ENCODE peak calls at places on chromosomes 1 and 21, in six cellular contexts. S is body of pancreas, L is cardiac fibroblast, V is colonic mucosa, D is epithelial cell of esophagus, K is WERI-Rb-1. M is an unnamed sample.

GRCh38 chr1:182671779-182672486 is 12.5 kb downstream of the RGS8 start:
- DNase-seq in S (peak), L (no peak), V (no peak), D (no peak), K (peak), M (peak)

GRCh38 chr1:16138772-16139221 is 17.1 kb downstream of the EPHA2 start:
- DNase-seq in S (no peak), L (no peak), V (no peak), D (peak), K (no peak), M (no peak)

GRCh38 chr1:59484090-59484489 is 187.2 kb downstream of the FGGY start:
- DNase-seq in S (no peak), L (peak), V (no peak), D (peak), K (no peak), M (no peak)

GRCh38 chr1:67228791-67229190 is 62.5 kb downstream of the IL23R start:
- DNase-seq in S (no peak), L (no peak), V (no peak), D (no peak), K (no peak), M (no peak)

GRCh38 chr1:199549424-199549823 is 478.1 kb upstream of the NR5A2 start:
- DNase-seq in S (no peak), L (no peak), V (no peak), D (no peak), K (no peak), M (no peak)

GRCh38 chr1:180863158-180863775 is 49.4 kb upstream of the KIAA1614 start:
- DNase-seq in S (peak), L (peak), V (peak), D (peak), K (no peak), M (no peak)

GRCh38 chr1:247467008-247467572 is 9.2 kb upstream of the OR2B11 start:
- DNase-seq in S (no peak), L (no peak), V (no peak), D (no peak), K (no peak), M (no peak)

GRCh38 chr1:151002611-151003010 is 4.1 kb downstream of the MINDY1 start:
- DNase-seq in S (no peak), L (no peak), V (no peak), D (no peak), K (no peak), M (no peak)

GRCh38 chr1:155006601-155007101 is 4.0 kb downstream of the ZBTB7B start:
- DNase-seq in S (no peak), L (peak), V (no peak), D (no peak), K (peak), M (no peak)

GRCh38 chr1:94807742-94808491 is 12.2 kb upstream of the SLC44A3 start:
- DNase-seq in S (no peak), L (no peak), V (peak), D (no peak), K (no peak), M (no peak)

GRCh38 chr1:22662318-22662717 is 9.3 kb downstream of the C1QB start:
- DNase-seq in S (no peak), L (no peak), V (no peak), D (no peak), K (peak), M (peak)

GRCh38 chr1:234782057-234782800 is 172.3 kb upstream of the IRF2BP2 start:
- DNase-seq in S (no peak), L (no peak), V (no peak), D (peak), K (peak), M (no peak)

GRCh38 chr21:16117851-16118592 is 388.2 kb downstream of the USP25 start:
- DNase-seq in S (no peak), L (peak), V (no peak), D (peak), K (no peak), M (no peak)

GRCh38 chr1:47823016-47823843 is 174.0 kb downstream of the TRABD2B start:
- DNase-seq in S (no peak), L (no peak), V (no peak), D (no peak), K (no peak), M (no peak)

GRCh38 chr1:5585256-5585655 is 407.0 kb downstream of the NPHP4 start:
- DNase-seq in S (no peak), L (no peak), V (peak), D (no peak), K (no peak), M (no peak)

GRCh38 chr1:176843352-176844297 is 320.9 kb downstream of the ASTN1 start:
- DNase-seq in S (peak), L (peak), V (no peak), D (peak), K (peak), M (peak)

GRCh38 chr1:203644661-203645510 is 18.3 kb downstream of the ATP2B4 start:
- DNase-seq in S (no peak), L (peak), V (no peak), D (peak), K (no peak), M (peak)

GRCh38 chr1:77832889-77833288 is 53.4 kb downstream of the MIGA1 start:
- DNase-seq in S (no peak), L (peak), V (no peak), D (peak), K (no peak), M (no peak)

GRCh38 chr1:244104309-244105060 is 53.4 kb downstream of the ZBTB18 start:
- DNase-seq in S (no peak), L (peak), V (no peak), D (peak), K (no peak), M (no peak)

GRCh38 chr1:5493708-5494390 is 498.4 kb downstream of the NPHP4 start:
- DNase-seq in S (no peak), L (no peak), V (no peak), D (no peak), K (no peak), M (no peak)

GRCh38 chr1:223129229-223129851 is 13.7 kb downstream of the TLR5 start:
- DNase-seq in S (peak), L (peak), V (peak), D (peak), K (peak), M (peak)

GRCh38 chr1:186559601-186560116 is 98.7 kb upstream of the PDC start:
- DNase-seq in S (no peak), L (no peak), V (no peak), D (peak), K (no peak), M (no peak)

GRCh38 chr1:170805957-170806662 is 129.2 kb upstream of the MROH9 start:
- DNase-seq in S (peak), L (peak), V (no peak), D (no peak), K (no peak), M (no peak)

GRCh38 chr1:246784621-246785535 is 60.7 kb downstream of the SCCPDH start:
- DNase-seq in S (no peak), L (peak), V (no peak), D (no peak), K (peak), M (peak)

GRCh38 chr1:80047791-80048190 is 1041.3 kb upstream of the ADGRL4 start:
- DNase-seq in S (no peak), L (peak), V (no peak), D (peak), K (no peak), M (no peak)

GRCh38 chr1:11999236-11999635 is 19.0 kb downstream of the MFN2 start:
- DNase-seq in S (no peak), L (no peak), V (no peak), D (no peak), K (no peak), M (no peak)

GRCh38 chr1:174998569-174999215 is 1.1 kb upstream of the CACYBP start:
- DNase-seq in S (peak), L (peak), V (peak), D (peak), K (peak), M (peak)

DNA sequence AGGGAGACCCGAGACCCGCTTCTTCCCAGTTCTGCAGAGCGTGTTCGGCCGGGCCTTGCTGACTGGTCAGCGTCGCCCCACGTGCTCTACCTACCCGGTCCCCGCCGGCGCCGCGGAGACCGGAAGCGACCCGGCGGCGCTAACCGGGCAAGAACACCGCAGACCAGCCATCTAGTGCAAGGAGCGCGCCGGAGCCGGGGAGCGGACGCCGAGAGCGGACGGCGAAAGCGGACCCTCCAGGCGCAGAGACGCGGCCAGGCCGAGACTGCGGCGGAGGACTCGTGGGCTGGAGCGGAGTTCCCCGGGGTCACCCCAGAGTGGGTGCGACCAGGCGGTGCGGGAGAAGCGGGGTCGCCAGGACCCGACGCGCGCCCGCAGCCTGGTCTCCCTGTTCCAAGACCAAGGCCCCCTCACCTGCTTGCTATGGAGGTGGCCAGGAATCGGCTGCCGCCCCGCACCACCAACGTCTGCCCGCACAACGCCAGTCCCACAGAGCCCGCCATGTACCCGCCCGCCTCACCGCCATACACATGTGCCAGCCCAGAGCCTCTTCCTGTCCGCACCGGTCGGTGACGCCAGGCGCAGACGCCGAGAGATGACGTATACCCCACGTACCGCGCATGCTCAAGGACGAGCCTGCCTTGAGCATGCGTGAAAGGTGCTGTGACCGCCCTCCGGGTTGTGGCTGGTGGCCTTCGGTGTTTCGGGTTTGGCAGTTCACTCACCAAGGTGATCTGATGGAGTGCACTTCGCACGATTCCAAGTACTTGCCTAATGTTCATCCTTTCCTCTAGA is at the start of gene WDR4:
- DNase-seq in S (peak), L (peak), V (peak), D (peak), K (peak), M (peak)
- H3K4me3 ChIP-seq in S (peak), L (peak), V (peak), D (peak), K (peak), M (peak)

DNA sequence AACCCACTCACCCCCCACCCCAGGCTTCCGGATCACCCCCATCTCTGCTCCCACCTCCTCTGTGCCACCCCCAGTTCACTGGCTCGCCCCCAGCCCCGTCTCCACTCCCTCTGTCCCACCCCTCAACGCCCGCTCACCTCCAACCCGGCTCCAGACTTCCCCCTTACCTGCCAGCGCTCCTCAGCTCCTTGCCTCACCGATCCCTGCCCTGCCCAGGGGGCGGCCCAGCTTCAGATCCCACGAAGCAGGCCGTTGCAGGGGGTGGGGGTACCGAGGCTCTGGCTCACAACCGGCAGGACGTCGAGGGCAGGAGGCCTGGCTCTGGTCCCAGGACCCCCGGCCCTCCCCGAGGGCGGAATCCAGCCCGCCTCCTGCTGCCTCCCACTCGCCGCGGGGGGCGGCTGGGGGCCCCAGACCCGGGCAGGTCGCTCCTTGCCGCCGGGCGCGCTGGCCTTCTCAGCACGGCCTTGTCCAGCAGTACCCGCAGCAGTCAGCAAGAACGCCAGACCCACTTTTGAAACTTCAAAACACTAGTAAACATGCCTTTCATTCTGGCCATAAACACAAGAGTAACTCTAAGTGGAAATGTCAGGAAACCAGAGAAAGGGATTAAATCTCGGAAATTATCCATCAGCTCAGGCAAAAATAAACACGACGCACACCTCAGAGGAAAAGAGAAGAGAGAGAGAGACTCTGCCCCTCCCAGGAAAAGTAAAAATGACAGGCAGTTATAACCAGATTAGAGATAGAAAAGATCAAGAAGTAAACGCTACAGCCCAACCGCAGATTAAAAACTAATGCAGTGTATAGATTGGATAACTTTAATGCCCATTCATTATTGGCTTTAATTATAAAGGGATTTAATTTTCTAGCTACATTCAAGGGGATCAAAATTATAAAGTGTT is 998 bp upstream of the FAM89A start:
- DNase-seq in S (peak), L (no peak), V (no peak), D (no peak), K (peak), M (peak)
- H3K4me3 ChIP-seq in S (peak), L (peak), V (peak), D (peak), K (peak), M (peak)

DNA sequence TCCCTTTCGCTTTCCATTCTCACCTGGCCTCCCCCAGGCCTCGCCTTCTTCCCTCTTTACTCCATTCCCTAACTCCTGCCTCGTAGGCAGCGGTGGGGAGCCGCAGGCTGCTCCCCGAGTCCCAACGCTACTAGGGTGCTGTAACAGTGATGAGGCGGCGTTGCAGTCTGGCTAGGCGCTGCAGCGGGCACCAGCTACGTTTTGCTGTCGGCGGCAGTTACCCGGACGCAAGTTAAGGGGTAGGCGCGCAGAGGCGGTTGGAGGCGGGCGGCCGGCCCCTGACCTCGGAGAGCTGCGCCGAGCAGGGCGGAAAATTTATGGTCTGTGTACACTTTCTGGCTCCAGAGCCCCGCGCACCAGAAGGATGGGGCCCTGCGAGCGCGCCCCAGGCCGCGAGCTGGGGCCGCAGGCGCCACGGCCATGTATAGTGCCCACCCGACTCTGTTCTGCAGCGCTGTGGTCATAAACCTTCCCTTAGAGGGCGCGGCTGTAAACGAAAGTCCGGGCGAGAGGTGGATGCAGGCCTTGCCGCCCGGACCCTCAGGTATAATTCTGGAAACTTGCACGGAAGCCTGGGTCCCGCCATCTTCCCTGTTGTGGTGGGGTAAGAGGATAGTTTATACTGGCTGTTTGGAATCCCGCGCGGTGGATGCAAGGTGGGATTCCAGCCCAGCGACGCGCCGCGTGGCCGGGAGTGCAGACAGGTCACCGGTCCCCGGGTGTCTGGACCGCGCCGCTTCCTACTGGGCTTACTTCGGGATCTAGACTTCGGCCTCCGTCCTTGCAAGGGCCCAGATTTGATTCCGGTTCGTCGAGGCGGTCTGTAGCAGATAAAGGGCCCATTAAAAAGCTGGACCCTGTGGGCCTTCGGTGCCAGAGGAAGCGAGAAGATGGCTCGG is 15.0 kb downstream of the HLX start:
- DNase-seq in S (no peak), L (no peak), V (no peak), D (no peak), K (no peak), M (peak)
- H3K4me3 ChIP-seq in S (no peak), L (peak), V (peak), D (no peak), K (no peak), M (peak)

GRCh38 chr1:178868700-178869099 is 2.2 kb downstream of the ANGPTL1 start:
- DNase-seq in S (no peak), L (no peak), V (no peak), D (no peak), K (no peak), M (no peak)
- H3K4me3 ChIP-seq in S (no peak), L (peak), V (no peak), D (no peak), K (no peak), M (no peak)

GRCh38 chr1:238108417-238108816 is 217.7 kb upstream of the ZP4 start:
- DNase-seq in S (no peak), L (no peak), V (no peak), D (no peak), K (no peak), M (no peak)

GRCh38 chr1:238111081-238111480 is 220.4 kb upstream of the ZP4 start:
- DNase-seq in S (no peak), L (no peak), V (no peak), D (no peak), K (no peak), M (no peak)

GRCh38 chr1:238115852-238116251 is 225.1 kb upstream of the ZP4 start:
- DNase-seq in S (no peak), L (no peak), V (no peak), D (no peak), K (no peak), M (no peak)

GRCh38 chr1:238111521-238111920 is 220.8 kb upstream of the ZP4 start:
- DNase-seq in S (no peak), L (no peak), V (no peak), D (no peak), K (no peak), M (no peak)

GRCh38 chr1:238113222-238113621 is 222.5 kb upstream of the ZP4 start:
- DNase-seq in S (no peak), L (no peak), V (no peak), D (no peak), K (no peak), M (no peak)
- H3K4me3 ChIP-seq in S (no peak), L (no peak), V (no peak), D (no peak), K (no peak), M (no peak)

GRCh38 chr1:24140741-24141181 is 2.2 kb downstream of the IL22RA1 start:
- DNase-seq in S (peak), L (no peak), V (no peak), D (no peak), K (no peak), M (no peak)

GRCh38 chr1:24139159-24139489 is 3.8 kb downstream of the IL22RA1 start:
- DNase-seq in S (no peak), L (no peak), V (no peak), D (no peak), K (no peak), M (no peak)

GRCh38 chr1:24141311-24141997 is 1.5 kb downstream of the IL22RA1 start:
- DNase-seq in S (peak), L (no peak), V (no peak), D (no peak), K (no peak), M (no peak)

GRCh38 chr1:24139846-24140425 is 3.0 kb downstream of the IL22RA1 start:
- DNase-seq in S (peak), L (no peak), V (no peak), D (no peak), K (no peak), M (no peak)

GRCh38 chr1:24142546-24143431 is at the start of gene IL22RA1:
- DNase-seq in S (peak), L (peak), V (peak), D (peak), K (no peak), M (no peak)
- H3K4me3 ChIP-seq in S (peak), L (peak), V (peak), D (peak), K (no peak), M (no peak)

GRCh38 chr1:205456383-205456867 is 580 bp upstream of the BLACAT1 start:
- DNase-seq in S (no peak), L (no peak), V (no peak), D (no peak), K (peak), M (peak)

GRCh38 chr1:205455581-205456382 is at the start of gene BLACAT1:
- DNase-seq in S (no peak), L (no peak), V (no peak), D (no peak), K (no peak), M (peak)

GRCh38 chr1:205454903-205455335 is 926 bp downstream of the BLACAT1 start:
- DNase-seq in S (no peak), L (no peak), V (no peak), D (no peak), K (no peak), M (peak)

GRCh38 chr1:205458777-205459566 is 3.1 kb upstream of the BLACAT1 start:
- DNase-seq in S (peak), L (peak), V (no peak), D (peak), K (peak), M (peak)

GRCh38 chr1:205456868-205457724 is 1.3 kb upstream of the BLACAT1 start:
- DNase-seq in S (no peak), L (no peak), V (no peak), D (peak), K (peak), M (peak)
- H3K4me3 ChIP-seq in S (no peak), L (no peak), V (peak), D (no peak), K (peak), M (peak)

GRCh38 chr1:205109269-205109668 is 12.5 kb downstream of the RBBP5 start:
- DNase-seq in S (no peak), L (no peak), V (no peak), D (no peak), K (no peak), M (no peak)

GRCh38 chr1:205107327-205107726 is 14.5 kb downstream of the RBBP5 start:
- DNase-seq in S (no peak), L (no peak), V (no peak), D (no peak), K (no peak), M (no peak)

GRCh38 chr1:205108464-205108863 is 13.3 kb downstream of the RBBP5 start:
- DNase-seq in S (no peak), L (no peak), V (no peak), D (no peak), K (no peak), M (no peak)

GRCh38 chr1:205111354-205111753 is 10.4 kb downstream of the RBBP5 start:
- DNase-seq in S (no peak), L (no peak), V (no peak), D (no peak), K (no peak), M (no peak)

GRCh38 chr1:205109711-205110110 is 12.1 kb downstream of the RBBP5 start:
- DNase-seq in S (no peak), L (no peak), V (no peak), D (no peak), K (no peak), M (no peak)
- H3K4me3 ChIP-seq in S (no peak), L (no peak), V (no peak), D (no peak), K (no peak), M (no peak)